ENCODE peak calls at places on chromosomes 16 and 17, in five cellular contexts. F, J, B, D and I are unnamed samples.

GRCh38 chr16:2122429-2122828 is 13.3 kb downstream of the PKD1 start:
- DNase-seq in F (no peak), J (no peak), B (no peak), D (no peak), I (no peak)

GRCh38 chr17:73196500-73196899 is 3.6 kb downstream of the COG1 start:
- DNase-seq in F (peak; percentile 4), J (no peak), B (no peak), D (peak; percentile 73), I (no peak)

GRCh38 chr16:55328611-55329569 is 4.9 kb downstream of the IRX6 start:
- DNase-seq in F (no peak), J (no peak), B (no peak), D (no peak), I (no peak)

GRCh38 chr17:81957691-81958432 is 3.1 kb downstream of the NOTUM start:
- DNase-seq in F (no peak), J (no peak), B (no peak), D (no peak), I (no peak)

GRCh38 chr17:82486186-82487084 is 27.9 kb downstream of the NARF start:
- DNase-seq in F (no peak), J (no peak), B (no peak), D (peak; percentile 70), I (no peak)

GRCh38 chr17:47952181-47953021 is 5.3 kb downstream of the PRR15L start:
- DNase-seq in F (no peak), J (no peak), B (no peak), D (peak; percentile 86), I (no peak)

GRCh38 chr17:40130352-40131042 is 8.7 kb downstream of the MSL1 start:
- DNase-seq in F (no peak), J (no peak), B (no peak), D (no peak), I (no peak)

GRCh38 chr16:59181821-59182420 is 447.8 kb upstream of the GOT2 start:
- DNase-seq in F (no peak), J (no peak), B (no peak), D (no peak), I (no peak)

GRCh38 chr17:40433551-40434384 is 9.5 kb upstream of the IGFBP4 start:
- DNase-seq in F (no peak), J (no peak), B (no peak), D (no peak), I (no peak)

GRCh38 chr17:41710472-41711090 is 1.6 kb upstream of the GAST start:
- DNase-seq in F (no peak), J (no peak), B (no peak), D (no peak), I (peak; percentile 81)

GRCh38 chr16:85573696-85574641 is 39.2 kb upstream of the GSE1 start:
- DNase-seq in F (no peak), J (no peak), B (no peak), D (no peak), I (no peak)

GRCh38 chr17:80849119-80849518 is 142.5 kb upstream of the CHMP6 start:
- DNase-seq in F (no peak), J (no peak), B (no peak), D (no peak), I (no peak)

GRCh38 chr17:27549251-27549919 is 81.6 kb upstream of the LGALS9 start:
- DNase-seq in F (no peak), J (no peak), B (no peak), D (no peak), I (no peak)

GRCh38 chr17:77107506-77108433 is 33.0 kb upstream of the SEC14L1 start:
- DNase-seq in F (no peak), J (peak; percentile 74), B (no peak), D (peak; percentile 59), I (no peak)

GRCh38 chr17:77117415-77117814 is 23.4 kb upstream of the SEC14L1 start:
- DNase-seq in F (no peak), J (no peak), B (no peak), D (no peak), I (no peak)

GRCh38 chr16:70494777-70495176 is 28.6 kb downstream of the COG4 start:
- DNase-seq in F (no peak), J (no peak), B (no peak), D (no peak), I (no peak)

GRCh38 chr17:42407289-42407836 is 15.7 kb downstream of the CAVIN1 start:
- DNase-seq in F (peak; percentile 23), J (peak; percentile 63), B (peak; percentile 38), D (peak; percentile 86), I (peak; percentile 87)

GRCh38 chr17:56638536-56639177 is 45.2 kb downstream of the NOG start:
- DNase-seq in F (no peak), J (no peak), B (no peak), D (no peak), I (no peak)

GRCh38 chr17:42107597-42108576 is 4.6 kb downstream of the DHX58 start:
- DNase-seq in F (no peak), J (peak; percentile 97), B (peak; percentile 89), D (peak; percentile 92), I (peak; percentile 68)

GRCh38 chr17:36507266-36507665 is 20.8 kb downstream of the ZNHIT3 start:
- DNase-seq in F (no peak), J (no peak), B (no peak), D (no peak), I (no peak)

GRCh38 chr17:67528751-67529436 is 151.8 kb downstream of the PITPNC1 start:
- DNase-seq in F (peak; percentile 52), J (no peak), B (no peak), D (peak; percentile 71), I (peak; percentile 73)

GRCh38 chr16:11202260-11203091 is 53.5 kb downstream of the SOCS1 start:
- DNase-seq in F (no peak), J (no peak), B (no peak), D (no peak), I (peak; percentile 66)

GRCh38 chr17:83136931-83137330 is 57.5 kb downstream of the METRNL start:
- DNase-seq in F (no peak), J (no peak), B (no peak), D (peak; percentile 1), I (no peak)

GRCh38 chr17:9644910-9645751 is at the start of gene USP43:
- DNase-seq in F (no peak), J (peak; percentile 11), B (no peak), D (peak; percentile 80), I (peak; percentile 64)

GRCh38 chr16:19305443-19305842 is 19.9 kb downstream of the CLEC19A start:
- DNase-seq in F (no peak), J (no peak), B (no peak), D (no peak), I (no peak)

DNA sequence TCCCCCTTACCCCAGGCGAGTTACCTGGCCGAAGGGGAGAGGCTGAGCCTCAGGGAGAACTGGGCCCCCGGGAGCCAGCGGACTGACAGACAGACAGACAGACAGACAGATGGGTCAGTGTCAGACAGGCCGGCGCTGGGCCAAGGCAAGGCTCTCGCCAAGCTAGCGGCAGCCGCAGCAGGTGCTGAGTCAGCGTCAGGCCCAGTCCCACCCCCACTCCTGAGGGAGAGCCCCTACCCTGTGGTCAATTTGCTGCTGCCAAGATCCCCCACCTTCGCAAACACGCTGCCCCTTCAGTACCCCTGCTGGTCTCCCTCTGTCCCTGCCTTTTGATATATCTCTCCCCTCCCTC is 1.5 kb downstream of the FGF11 start:
- DNase-seq in F (no peak), J (no peak), B (no peak), D (peak; percentile 28), I (peak; percentile 25)
- H3K4me3 ChIP-seq in F (no peak overlapping the region), J (peak overlapping the region; percentile 44), B (no peak overlapping the region), D (no peak overlapping the region), I (peak overlapping the region; percentile 57)

GRCh38 chr17:7883781-7884386 is 4.7 kb upstream of the CHD3 start:
- DNase-seq in F (no peak), J (peak; percentile 23), B (peak; percentile 30), D (no peak), I (peak; percentile 22)

GRCh38 chr17:7886227-7887037 is 2.2 kb upstream of the CHD3 start:
- DNase-seq in F (no peak), J (peak; percentile 72), B (peak; percentile 61), D (peak; percentile 51), I (peak; percentile 23)

GRCh38 chr17:7884581-7885356 is 3.8 kb upstream of the CHD3 start:
- DNase-seq in F (no peak), J (peak; percentile 53), B (peak; percentile 26), D (peak; percentile 22), I (no peak)

GRCh38 chr17:7887038-7887481 is 1.5 kb upstream of the CHD3 start:
- DNase-seq in F (no peak), J (no peak), B (no peak), D (no peak), I (no peak)

GRCh38 chr17:7885357-7886226 is 3.0 kb upstream of the CHD3 start:
- DNase-seq in F (no peak), J (peak; percentile 37), B (peak; percentile 27), D (peak; percentile 55), I (no peak)
- H3K4me3 ChIP-seq in F (peak overlapping the region; percentile 99), J (peak overlapping the region; percentile 86), B (peak overlapping the region; percentile 79), D (peak overlapping the region; percentile 83), I (peak overlapping the region; percentile 94)

DNA sequence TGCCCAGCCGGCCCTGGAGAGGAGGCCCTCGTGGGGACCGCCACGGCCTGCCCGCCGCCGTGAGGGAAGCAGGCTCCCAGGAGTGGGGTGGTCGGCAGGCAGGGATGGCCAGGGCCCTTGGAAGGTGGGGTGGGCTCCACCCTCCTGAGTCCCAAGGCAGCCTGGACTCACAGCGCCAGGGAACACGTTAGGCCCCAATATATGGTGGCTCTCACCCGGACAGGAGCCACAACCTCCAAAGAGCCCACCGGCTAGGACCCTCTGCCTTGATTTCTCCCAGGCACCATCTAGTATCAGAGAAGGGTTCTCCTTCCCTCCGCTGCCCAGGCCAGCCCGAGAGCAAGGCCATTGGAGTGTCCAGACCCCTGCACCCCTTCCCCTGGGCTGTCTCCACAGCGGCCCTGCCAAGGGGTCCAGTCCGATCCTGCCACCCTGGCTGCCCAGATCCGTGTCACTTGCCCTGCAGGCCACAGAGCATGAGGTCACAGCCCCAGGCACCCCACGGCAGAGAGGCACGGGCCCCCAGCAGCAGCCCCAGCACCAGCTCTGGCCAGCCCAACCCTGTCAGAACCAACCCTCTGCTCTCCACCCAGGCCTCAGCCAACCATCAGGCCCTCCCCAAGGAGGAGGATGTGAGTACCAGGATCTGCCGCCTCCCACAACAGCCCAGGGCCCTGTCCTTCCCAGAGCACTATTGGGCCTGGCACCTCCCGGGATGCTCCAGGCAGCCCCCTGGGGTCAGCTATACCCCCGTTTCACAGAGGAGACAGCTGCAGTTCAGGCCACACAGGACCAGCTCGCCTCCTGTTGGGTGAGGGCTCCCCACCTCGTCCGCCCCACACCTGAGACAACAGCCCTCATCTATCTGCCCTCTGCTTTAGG is 1.1 kb upstream of the AXIN1 start:
- DNase-seq in F (no peak), J (no peak), B (no peak), D (no peak), I (peak; percentile 13)
- H3K4me3 ChIP-seq in F (no peak overlapping the region), J (peak overlapping the region; percentile 58), B (peak overlapping the region; percentile 33), D (peak overlapping the region; percentile 87), I (peak overlapping the region; percentile 45)

DNA sequence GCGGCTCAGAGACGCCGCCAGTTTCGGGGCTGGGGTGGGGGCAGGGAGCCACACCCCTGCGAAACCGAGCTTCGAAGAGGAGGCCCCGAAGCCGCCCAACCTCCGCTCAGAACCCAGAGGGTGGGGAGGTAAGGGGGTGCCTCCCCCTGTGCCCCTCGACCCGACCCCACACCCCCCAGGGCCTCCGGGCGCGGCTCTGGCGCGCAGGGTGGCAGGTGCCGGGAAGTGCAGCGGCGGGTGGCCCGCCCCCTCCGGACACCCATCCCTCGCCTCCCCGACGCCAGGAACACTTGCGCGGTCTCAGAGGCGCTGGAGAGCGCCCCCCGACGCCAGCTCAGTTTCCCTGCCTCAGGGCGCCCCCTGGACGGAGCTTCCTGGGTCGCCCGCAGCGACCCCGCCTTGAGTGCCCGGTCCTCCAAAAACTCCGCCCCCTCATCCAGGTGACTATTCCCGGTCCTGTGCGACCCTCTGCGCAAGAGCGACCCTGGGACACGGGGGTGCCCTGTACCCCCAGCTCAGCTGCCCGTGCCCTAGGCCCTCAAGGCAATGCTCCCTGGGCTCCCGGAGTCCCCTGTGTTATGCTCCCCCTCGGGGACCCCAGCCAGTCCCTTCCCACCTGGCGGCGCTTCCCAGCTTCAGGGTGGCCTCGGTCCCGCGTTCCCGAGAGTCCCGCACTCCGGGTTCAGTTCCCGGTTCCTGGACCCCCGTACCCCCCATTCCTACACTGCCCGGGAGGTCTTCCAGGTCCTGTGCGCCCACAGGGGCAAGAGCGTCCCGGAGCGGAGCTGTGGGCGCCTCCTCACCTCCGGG is 562 bp downstream of the PPL start:
- DNase-seq in F (no peak), J (no peak), B (no peak), D (peak; percentile 46), I (no peak)
- H3K4me3 ChIP-seq in F (peak overlapping the region; percentile 35), J (no peak overlapping the region), B (peak overlapping the region; percentile 26), D (peak overlapping the region; percentile 51), I (peak overlapping the region; percentile 79)